ENCODE peak calls at places on chromosomes 1 and 21, in four cellular contexts. B is kidney, A is GM23248, M is aorta. I is an unnamed sample.

GRCh38 chr21:36630485-36631206 is 68.3 kb upstream of the SIM2 start:
- DNase-seq in B (no peak), A (peak; percentile 66), M (no peak), I (peak; percentile 36)

GRCh38 chr1:24867064-24867870 is 62.8 kb downstream of the RUNX3 start:
- DNase-seq in B (no peak), A (no peak), M (peak; percentile 58), I (no peak)

GRCh38 chr1:52658795-52659194 is 25.8 kb downstream of the SHISAL2A start:
- DNase-seq in B (no peak), A (no peak), M (no peak), I (no peak)

GRCh38 chr1:43549921-43550597 is 19.4 kb downstream of the PTPRF start:
- DNase-seq in B (peak; percentile 96), A (no peak), M (peak; percentile 80), I (no peak)

GRCh38 chr1:227996187-227996950 is 10.4 kb upstream of the WNT3A start:
- DNase-seq in B (no peak), A (no peak), M (no peak), I (no peak)

GRCh38 chr1:116487583-116487982 is 83.2 kb downstream of the CD58 start:
- DNase-seq in B (no peak), A (no peak), M (no peak), I (no peak)

GRCh38 chr1:30465096-30465495 is 258.3 kb downstream of the MATN1 start:
- DNase-seq in B (peak; percentile 8), A (no peak), M (peak; percentile 50), I (peak; percentile 20)

GRCh38 chr1:199174336-199174735 is 535.5 kb downstream of the PTPRC start:
- DNase-seq in B (no peak), A (no peak), M (no peak), I (no peak)

GRCh38 chr1:43541721-43542401 is 11.2 kb downstream of the PTPRF start:
- DNase-seq in B (peak; percentile 84), A (peak; percentile 52), M (peak; percentile 90), I (peak; percentile 86)

GRCh38 chr1:156591432-156592157 is at the start of gene NAXE:
- DNase-seq in B (peak; percentile 91), A (peak; percentile 85), M (peak; percentile 90), I (peak; percentile 81)

GRCh38 chr1:27527857-27528700 is 38.1 kb upstream of the WASF2 start:
- DNase-seq in B (peak; percentile 90), A (peak; percentile 54), M (no peak), I (no peak)

GRCh38 chr1:243273945-243274344 is 18.1 kb downstream of the SDCCAG8 start:
- DNase-seq in B (no peak), A (no peak), M (no peak), I (no peak)

GRCh38 chr1:201895120-201895665 is 6.5 kb downstream of the SHISA4 start:
- DNase-seq in B (no peak), A (no peak), M (no peak), I (no peak)

GRCh38 chr1:201894343-201895119 is 5.8 kb downstream of the SHISA4 start:
- DNase-seq in B (no peak), A (no peak), M (no peak), I (no peak)

GRCh38 chr1:201896951-201897391 is 8.3 kb downstream of the SHISA4 start:
- DNase-seq in B (no peak), A (peak; percentile 91), M (peak; percentile 92), I (peak; percentile 67)

GRCh38 chr1:201898240-201898894 is 9.7 kb downstream of the SHISA4 start:
- DNase-seq in B (no peak), A (no peak), M (no peak), I (no peak)

DNA sequence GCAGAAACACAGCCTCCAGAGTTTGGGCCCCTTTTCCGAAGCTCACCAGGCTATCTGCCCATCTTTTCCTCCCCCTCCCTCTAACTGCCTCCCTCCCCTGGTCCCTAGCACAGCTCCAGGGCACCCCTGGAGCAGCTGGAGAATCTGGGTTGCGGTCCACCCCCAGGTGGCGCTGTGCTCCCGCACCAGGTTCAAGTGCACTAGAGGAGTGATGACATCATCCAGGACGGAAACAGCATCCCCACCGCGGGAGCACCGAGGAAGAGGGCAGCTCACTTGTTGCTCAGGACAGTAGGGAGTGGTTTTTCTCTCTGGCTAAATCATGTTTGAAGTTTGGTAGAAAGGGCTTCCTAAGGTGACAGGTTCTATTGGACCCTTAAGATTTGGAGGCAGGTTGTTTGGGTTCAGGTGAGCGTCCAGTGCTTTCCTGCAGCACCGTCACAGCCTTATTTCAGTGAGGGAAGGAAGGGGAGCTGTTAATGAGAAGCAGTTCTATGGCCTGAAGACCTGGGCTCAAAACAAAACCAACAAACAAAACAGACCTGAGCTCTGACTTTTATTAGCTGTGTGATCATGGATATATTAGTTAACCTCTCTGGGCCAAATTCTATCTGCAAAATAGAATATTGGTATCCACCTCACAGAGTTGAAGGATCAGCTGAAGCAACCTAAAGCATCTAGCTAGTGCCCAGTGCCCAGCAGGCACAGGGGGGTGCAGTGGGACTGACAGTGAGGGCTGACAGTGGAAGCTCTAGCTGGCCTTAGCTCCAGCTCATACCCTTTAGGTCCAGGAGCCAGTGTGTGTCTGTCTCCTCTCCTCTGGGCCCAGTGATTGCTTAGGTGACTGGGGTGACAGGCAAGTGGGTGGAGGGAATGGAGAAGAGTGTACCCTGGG is 7.5 kb downstream of the SHISA4 start:
- DNase-seq in B (peak; percentile 94), A (peak; percentile 95), M (peak; percentile 98), I (peak; percentile 90)
- H3K4me3 ChIP-seq in B (no peak overlapping the region), A (no peak overlapping the region), M (no peak overlapping the region), I (no peak overlapping the region)

GRCh38 chr21:16304189-16304588 is 574.4 kb downstream of the USP25 start:
- DNase-seq in B (no peak), A (no peak), M (no peak), I (no peak)
- H3K4me1 ChIP-seq in B (no peaks in the 10 kb centered on the region), A (peaks cover 33% of the 10 kb centered on the region), M (no peaks in the 10 kb centered on the region), I (no peaks in the 10 kb centered on the region)

GRCh38 chr1:160085686-160086089 is 4.3 kb downstream of the KCNJ9 start:
- DNase-seq in B (peak; percentile 82), A (peak; percentile 75), M (peak; percentile 96), I (peak; percentile 83)
- H3K27ac ChIP-seq in B (no peak overlapping the region), A (no peak overlapping the region), M (peak overlapping the region; percentile 68), I (peak overlapping the region; percentile 45)

GRCh38 chr1:204362984-204363334 is 3.2 kb upstream of the PLEKHA6 start:
- DNase-seq in B (no peak), A (no peak), M (no peak), I (no peak)
- H3K4me3 ChIP-seq in B (peak overlapping the region; percentile 55), A (peak overlapping the region; percentile 69), M (peak overlapping the region; percentile 49), I (peak overlapping the region; percentile 46)

GRCh38 chr1:210465150-210465549 is 136.4 kb downstream of the HHAT start:
- DNase-seq in B (no peak), A (no peak), M (no peak), I (no peak)
- H3K4me1 ChIP-seq in B (no peaks in the 10 kb centered on the region), A (no peaks in the 10 kb centered on the region), M (no peaks in the 10 kb centered on the region), I (no peaks in the 10 kb centered on the region)

GRCh38 chr1:235307158-235308124 is 20.5 kb downstream of the ARID4B start:
- DNase-seq in B (no peak), A (peak; percentile 76), M (no peak), I (no peak)
- H3K27ac ChIP-seq in B (no peak overlapping the region), A (peak overlapping the region; percentile 56), M (no peak overlapping the region), I (no peak overlapping the region)

GRCh38 chr1:9658186-9658585 is 6.7 kb downstream of the PIK3CD start:
- DNase-seq in B (no peak), A (no peak), M (no peak), I (no peak)

GRCh38 chr1:9657521-9658032 is 6.0 kb downstream of the PIK3CD start:
- DNase-seq in B (no peak), A (no peak), M (no peak), I (no peak)

GRCh38 chr1:9653783-9654517 is 2.4 kb downstream of the PIK3CD start:
- DNase-seq in B (no peak), A (no peak), M (no peak), I (no peak)

GRCh38 chr1:9655127-9655723 is 3.7 kb downstream of the PIK3CD start:
- DNase-seq in B (no peak), A (no peak), M (no peak), I (no peak)

DNA sequence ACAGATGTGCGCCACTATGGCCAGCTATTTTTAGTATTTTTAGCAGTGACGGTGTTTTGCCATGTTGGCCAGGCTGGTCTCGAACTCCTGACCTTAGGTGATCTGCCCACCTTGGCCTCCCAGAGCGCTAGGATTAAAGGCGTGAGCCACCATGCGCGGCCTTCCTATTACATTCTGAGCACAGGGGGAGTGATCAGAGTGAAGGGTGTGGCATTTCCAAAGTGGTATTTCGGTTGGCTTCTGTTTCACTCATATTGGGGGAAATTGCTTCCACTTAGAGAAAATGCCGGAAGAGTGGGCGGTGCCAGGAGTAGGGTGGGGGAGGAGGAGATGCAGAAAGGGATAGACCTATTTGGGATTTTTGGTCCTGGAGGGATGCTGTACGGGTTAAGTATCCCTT is 4.3 kb downstream of the PIK3CD start:
- DNase-seq in B (no peak), A (no peak), M (no peak), I (no peak)
- H3K4me3 ChIP-seq in B (no peak overlapping the region), A (no peak overlapping the region), M (no peak overlapping the region), I (no peak overlapping the region)

GRCh38 chr1:17568014-17568413 is 28.5 kb downstream of the ARHGEF10L start:
- DNase-seq in B (no peak), A (no peak), M (peak; percentile 56), I (no peak)
- H3K4me1 ChIP-seq in B (peaks cover 75% of the 10 kb centered on the region), A (peaks cover 27% of the 10 kb centered on the region), M (no peaks in the 10 kb centered on the region), I (peaks cover 94% of the 10 kb centered on the region)

DNA sequence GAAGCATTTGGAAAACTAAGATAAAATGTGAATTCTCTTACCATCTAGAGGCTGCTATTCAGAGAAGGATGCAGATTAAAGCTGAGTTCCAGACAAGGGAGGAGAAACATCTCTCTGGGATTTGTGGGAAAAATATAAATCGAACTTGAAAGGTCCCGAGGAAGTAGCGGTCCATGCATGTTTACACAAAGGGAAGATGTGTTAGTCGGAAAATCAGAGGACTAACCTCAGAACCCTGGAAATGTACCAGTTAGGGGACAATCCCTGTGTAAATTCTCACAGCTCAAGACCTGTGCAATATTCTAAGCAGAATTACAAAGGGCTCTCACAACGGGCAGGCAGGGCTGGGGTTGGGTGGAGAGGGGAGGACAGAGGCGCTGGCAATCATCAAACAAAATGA is 47.8 kb downstream of the KCNJ6 start:
- DNase-seq in B (no peak), A (no peak), M (no peak), I (no peak)
- H3K27ac ChIP-seq in B (no peak overlapping the region), A (no peak overlapping the region), M (no peak overlapping the region), I (no peak overlapping the region)

I was measured in heart left ventricle.